ENCODE peak calls at places on chromosome 22, in ten cellular contexts. One of them, this sample, is unnamed.

GRCh38 chr22:31275576-31275975 is 16.7 kb downstream of the PIK3IP1 start:
- DNase-seq in epithelial cell of esophagus: peak; percentile 39
- DNase-seq in activated naive CD8-positive, alpha-beta T cell treated with anti-CD3 and anti-CD28 coated beads for 36 hours: no peak
- DNase-seq in AML-193: no peak
- DNase-seq in mucosa of gallbladder: no peak
- DNase-seq in fibroblast of the aortic adventitia: no peak
- DNase-seq in fibroblast of villous mesenchyme: no peak
- DNase-seq in Calu3: no peak
- DNase-seq in activated CD4-positive, alpha-beta T cell treated with anti-CD3 and anti-CD28 coated beads, Interleukin-2, amount 50 U/mL, for 48 hours: no peak
- DNase-seq in NAMALWA: no peak
- DNase-seq in this sample: no peak

GRCh38 chr22:35227248-35227647 is 30.0 kb upstream of the HMGXB4 start:
- DNase-seq in activated CD4-positive, alpha-beta T cell treated with anti-CD3 and anti-CD28 coated beads, Interleukin-2, amount 50 U/mL, for 48 hours: no peak
- DNase-seq in activated naive CD8-positive, alpha-beta T cell treated with anti-CD3 and anti-CD28 coated beads for 36 hours: no peak
- DNase-seq in AML-193: no peak
- DNase-seq in fibroblast of villous mesenchyme: no peak
- DNase-seq in NAMALWA: no peak
- DNase-seq in epithelial cell of esophagus: no peak
- DNase-seq in mucosa of gallbladder: no peak
- DNase-seq in fibroblast of the aortic adventitia: no peak
- DNase-seq in Calu3: no peak
- DNase-seq in this sample: no peak

GRCh38 chr22:37661160-37661924 is 2.8 kb downstream of the PDXP start:
- DNase-seq in activated naive CD8-positive, alpha-beta T cell treated with anti-CD3 and anti-CD28 coated beads for 36 hours: no peak
- DNase-seq in AML-193: peak; percentile 31
- DNase-seq in fibroblast of the aortic adventitia: peak; percentile 73
- DNase-seq in activated CD4-positive, alpha-beta T cell treated with anti-CD3 and anti-CD28 coated beads, Interleukin-2, amount 50 U/mL, for 48 hours: no peak
- DNase-seq in NAMALWA: peak; percentile 56
- DNase-seq in mucosa of gallbladder: no peak
- DNase-seq in Calu3: no peak
- DNase-seq in fibroblast of villous mesenchyme: peak; percentile 87
- DNase-seq in epithelial cell of esophagus: no peak
- DNase-seq in this sample: peak; percentile 86

GRCh38 chr22:19178065-19178658 is 374 bp downstream of the SLC25A1 start:
- DNase-seq in epithelial cell of esophagus: peak; percentile 50
- DNase-seq in activated naive CD8-positive, alpha-beta T cell treated with anti-CD3 and anti-CD28 coated beads for 36 hours: peak; percentile 72
- DNase-seq in activated CD4-positive, alpha-beta T cell treated with anti-CD3 and anti-CD28 coated beads, Interleukin-2, amount 50 U/mL, for 48 hours: no peak
- DNase-seq in AML-193: no peak
- DNase-seq in fibroblast of villous mesenchyme: no peak
- DNase-seq in fibroblast of the aortic adventitia: peak; percentile 21
- DNase-seq in Calu3: peak; percentile 64
- DNase-seq in mucosa of gallbladder: peak; percentile 27
- DNase-seq in NAMALWA: peak; percentile 65
- DNase-seq in this sample: peak; percentile 78

GRCh38 chr22:19756288-19757128 is 4.1 kb upstream of the TBX1 start:
- DNase-seq in activated CD4-positive, alpha-beta T cell treated with anti-CD3 and anti-CD28 coated beads, Interleukin-2, amount 50 U/mL, for 48 hours: peak; percentile 73
- DNase-seq in epithelial cell of esophagus: peak; percentile 82
- DNase-seq in fibroblast of villous mesenchyme: peak; percentile 42
- DNase-seq in activated naive CD8-positive, alpha-beta T cell treated with anti-CD3 and anti-CD28 coated beads for 36 hours: peak; percentile 67
- DNase-seq in fibroblast of the aortic adventitia: no peak
- DNase-seq in NAMALWA: peak; percentile 49
- DNase-seq in AML-193: no peak
- DNase-seq in Calu3: peak; percentile 82
- DNase-seq in mucosa of gallbladder: peak; percentile 41
- DNase-seq in this sample: peak; percentile 18

GRCh38 chr22:37544955-37545702 is 15.2 kb upstream of the CDC42EP1 start:
- DNase-seq in activated CD4-positive, alpha-beta T cell treated with anti-CD3 and anti-CD28 coated beads, Interleukin-2, amount 50 U/mL, for 48 hours: peak; percentile 82
- DNase-seq in activated naive CD8-positive, alpha-beta T cell treated with anti-CD3 and anti-CD28 coated beads for 36 hours: peak; percentile 62
- DNase-seq in fibroblast of the aortic adventitia: peak; percentile 70
- DNase-seq in fibroblast of villous mesenchyme: peak; percentile 71
- DNase-seq in AML-193: peak; percentile 38
- DNase-seq in mucosa of gallbladder: peak; percentile 82
- DNase-seq in NAMALWA: peak; percentile 70
- DNase-seq in Calu3: peak; percentile 89
- DNase-seq in epithelial cell of esophagus: peak; percentile 90
- DNase-seq in this sample: no peak

GRCh38 chr22:42994917-42995562 is 19.9 kb downstream of the PACSIN2 start:
- DNase-seq in epithelial cell of esophagus: peak; percentile 96
- DNase-seq in mucosa of gallbladder: peak; percentile 81
- DNase-seq in NAMALWA: peak; percentile 42
- DNase-seq in Calu3: peak; percentile 70
- DNase-seq in AML-193: peak; percentile 96
- DNase-seq in activated naive CD8-positive, alpha-beta T cell treated with anti-CD3 and anti-CD28 coated beads for 36 hours: no peak
- DNase-seq in activated CD4-positive, alpha-beta T cell treated with anti-CD3 and anti-CD28 coated beads, Interleukin-2, amount 50 U/mL, for 48 hours: no peak
- DNase-seq in fibroblast of the aortic adventitia: peak; percentile 96
- DNase-seq in fibroblast of villous mesenchyme: peak; percentile 95
- DNase-seq in this sample: no peak

GRCh38 chr22:36587289-36588154 is 58.6 kb upstream of the EIF3D start:
- DNase-seq in fibroblast of villous mesenchyme: peak; percentile 54
- DNase-seq in fibroblast of the aortic adventitia: peak; percentile 60
- DNase-seq in mucosa of gallbladder: no peak
- DNase-seq in epithelial cell of esophagus: peak; percentile 11
- DNase-seq in activated naive CD8-positive, alpha-beta T cell treated with anti-CD3 and anti-CD28 coated beads for 36 hours: no peak
- DNase-seq in activated CD4-positive, alpha-beta T cell treated with anti-CD3 and anti-CD28 coated beads, Interleukin-2, amount 50 U/mL, for 48 hours: no peak
- DNase-seq in NAMALWA: no peak
- DNase-seq in AML-193: no peak
- DNase-seq in Calu3: no peak
- DNase-seq in this sample: no peak

GRCh38 chr22:22931557-22932270 is 44.1 kb downstream of the IGLL5 start:
- DNase-seq in AML-193: no peak
- DNase-seq in mucosa of gallbladder: no peak
- DNase-seq in epithelial cell of esophagus: no peak
- DNase-seq in fibroblast of villous mesenchyme: no peak
- DNase-seq in activated naive CD8-positive, alpha-beta T cell treated with anti-CD3 and anti-CD28 coated beads for 36 hours: no peak
- DNase-seq in NAMALWA: peak; percentile 91
- DNase-seq in fibroblast of the aortic adventitia: no peak
- DNase-seq in Calu3: no peak
- DNase-seq in activated CD4-positive, alpha-beta T cell treated with anti-CD3 and anti-CD28 coated beads, Interleukin-2, amount 50 U/mL, for 48 hours: no peak
- DNase-seq in this sample: no peak

GRCh38 chr22:19181786-19182471 is 3.4 kb upstream of the SLC25A1 start:
- DNase-seq in epithelial cell of esophagus: no peak
- DNase-seq in activated CD4-positive, alpha-beta T cell treated with anti-CD3 and anti-CD28 coated beads, Interleukin-2, amount 50 U/mL, for 48 hours: peak; percentile 66
- DNase-seq in AML-193: no peak
- DNase-seq in NAMALWA: no peak
- DNase-seq in fibroblast of villous mesenchyme: no peak
- DNase-seq in activated naive CD8-positive, alpha-beta T cell treated with anti-CD3 and anti-CD28 coated beads for 36 hours: peak; percentile 36
- DNase-seq in fibroblast of the aortic adventitia: no peak
- DNase-seq in mucosa of gallbladder: no peak
- DNase-seq in Calu3: no peak
- DNase-seq in this sample: no peak

GRCh38 chr22:47307326-47307725 is 544.9 kb downstream of the TBC1D22A start:
- DNase-seq in AML-193: no peak
- DNase-seq in activated CD4-positive, alpha-beta T cell treated with anti-CD3 and anti-CD28 coated beads, Interleukin-2, amount 50 U/mL, for 48 hours: no peak
- DNase-seq in fibroblast of villous mesenchyme: peak; percentile 38
- DNase-seq in mucosa of gallbladder: no peak
- DNase-seq in epithelial cell of esophagus: no peak
- DNase-seq in NAMALWA: no peak
- DNase-seq in fibroblast of the aortic adventitia: peak; percentile 18
- DNase-seq in Calu3: no peak
- DNase-seq in activated naive CD8-positive, alpha-beta T cell treated with anti-CD3 and anti-CD28 coated beads for 36 hours: no peak
- DNase-seq in this sample: no peak

This sample was measured in NCI-H2171.